ENCODE peak calls at places on chromosome X, in seven cellular contexts. G is lower leg skin, D is fibroblast of lung, Y is BE2C, E is HepG2, U is mucosa of descending colon, Z is body of pancreas. X is an unnamed sample.
A peak's percentile ranks its signal among the peaks of the same experiment; 100 is the strongest.

GRCh38 chrX:96052078-96052477 is 632.6 kb upstream of the DIAPH2 start:
- DNase-seq in G (no peak), D (no peak), Y (no peak), E (no peak), U (no peak), Z (no peak), X (no peak)

GRCh38 chrX:74536142-74537010 is 78.0 kb downstream of the RLIM start:
- DNase-seq in G (peak; percentile 95), D (peak; percentile 90), Y (peak; percentile 72), E (no peak), U (peak; percentile 72), Z (peak; percentile 60), X (no peak)

GRCh38 chrX:40736170-40736505 is 796 bp upstream of the MED14 start:
- DNase-seq in G (no peak), D (no peak), Y (no peak), E (peak; percentile 1), U (no peak), Z (no peak), X (no peak)

GRCh38 chrX:103941201-103941975 is 21.0 kb upstream of the TMSB15B start:
- DNase-seq in G (no peak), D (peak; percentile 43), Y (no peak), E (no peak), U (no peak), Z (no peak), X (no peak)

GRCh38 chrX:76427560-76428242 is at the start of gene MAGEE1:
- DNase-seq in G (peak; percentile 90), D (peak; percentile 46), Y (peak; percentile 74), E (peak; percentile 34), U (peak; percentile 79), Z (peak; percentile 76), X (no peak)

GRCh38 chrX:2748171-2748814 is 3.5 kb upstream of the XG start:
- DNase-seq in G (no peak), D (no peak), Y (no peak), E (no peak), U (no peak), Z (no peak), X (no peak)

GRCh38 chrX:132375941-132376340 is 112.9 kb downstream of the MBNL3 start:
- DNase-seq in G (no peak), D (no peak), Y (no peak), E (no peak), U (no peak), Z (no peak), X (no peak)

GRCh38 chrX:13283968-13284914 is 35.6 kb downstream of the ATXN3L start:
- DNase-seq in G (no peak), D (peak; percentile 91), Y (peak; percentile 29), E (no peak), U (no peak), Z (no peak), X (no peak)

GRCh38 chrX:125003746-125004446 is 315.8 kb upstream of the TEX13C start:
- DNase-seq in G (no peak), D (no peak), Y (no peak), E (no peak), U (no peak), Z (no peak), X (no peak)

DNA sequence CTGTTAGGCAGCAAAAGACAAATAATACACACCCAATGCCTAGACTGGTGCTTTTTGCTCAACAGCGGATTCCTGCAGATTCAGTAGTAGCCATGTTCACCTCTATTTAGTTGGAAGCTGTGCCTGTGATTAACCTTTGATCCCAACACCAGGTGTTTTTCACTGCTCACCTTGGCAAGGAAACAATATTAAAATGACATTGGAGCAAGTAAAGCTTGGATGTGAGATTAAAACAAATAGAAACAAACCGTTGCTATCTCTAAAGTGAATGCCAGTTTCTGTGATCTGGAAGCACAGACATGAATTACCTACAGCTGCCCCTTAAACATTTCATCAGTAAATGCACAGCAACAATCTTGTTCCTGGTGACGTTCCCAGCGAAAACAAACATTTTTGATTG is 35.7 kb downstream of the MAGEB17 start:
- DNase-seq in G (no peak), D (no peak), Y (no peak), E (no peak), U (peak; percentile 14), Z (peak; percentile 13), X (no peak)
- TF ChIP-seq CTCF in G (no peak), D (no peak), Y (no peak), E (no peak), U (no peak), Z (no peak), X (no peak)

GRCh38 chrX:119684916-119685224 is 8.1 kb downstream of the SEPTIN6 start:
- DNase-seq in G (no peak), D (no peak), Y (no peak), E (no peak), U (no peak), Z (no peak), X (no peak)
- H3K4me3 ChIP-seq in G (no peak overlapping the region), D (no peak overlapping the region), Y (no peak overlapping the region), E (no peak overlapping the region), U (no peak overlapping the region), Z (no peak overlapping the region), X (no peak overlapping the region)

GRCh38 chrX:51728202-51728601 is 15.0 kb upstream of the GSPT2 start:
- DNase-seq in G (no peak), D (no peak), Y (no peak), E (no peak), U (no peak), Z (no peak), X (no peak)
- TF ChIP-seq CTCF in G (no peak), D (no peak), Y (no peak), E (no peak), U (no peak), Z (no peak), X (no peak)

GRCh38 chrX:69510137-69510715 is 6.1 kb downstream of the NALF2 start:
- DNase-seq in G (peak; percentile 31), D (no peak), Y (no peak), E (no peak), U (no peak), Z (no peak), X (no peak)
- H3K4me3 ChIP-seq in G (no peak overlapping the region), D (no peak overlapping the region), Y (no peak overlapping the region), E (no peak overlapping the region), U (no peak overlapping the region), Z (no peak overlapping the region), X (no peak overlapping the region)

GRCh38 chrX:81412428-81412827 is 210.5 kb downstream of the SH3BGRL start:
- DNase-seq in G (no peak), D (no peak), Y (no peak), E (no peak), U (no peak), Z (no peak), X (no peak)

GRCh38 chrX:81411517-81411916 is 209.6 kb downstream of the SH3BGRL start:
- DNase-seq in G (no peak), D (no peak), Y (no peak), E (no peak), U (no peak), Z (no peak), X (no peak)

GRCh38 chrX:81414630-81415029 is 212.7 kb downstream of the SH3BGRL start:
- DNase-seq in G (no peak), D (no peak), Y (no peak), E (no peak), U (no peak), Z (no peak), X (no peak)
- TF ChIP-seq CTCF in G (no peak), D (no peak), Y (no peak), E (no peak), U (no peak), Z (no peak), X (no peak)